ENCODE peak calls at places on chromosomes 7 and 10, in six cellular contexts. Q, O, P, N, D and G are unnamed samples.
A peak's percentile ranks its signal among the peaks of the same experiment; 100 is the strongest.

GRCh38 chr10:7696545-7696944 is 6.6 kb upstream of the ITIH2 start:
- DNase-seq in Q (no peak), O (peak; percentile 51), P (no peak), N (no peak), D (no peak), G (no peak)

GRCh38 chr7:1745576-1746490 is 75.8 kb downstream of the ELFN1 start:
- DNase-seq in Q (no peak), O (no peak), P (no peak), N (no peak), D (no peak), G (no peak)

GRCh38 chr7:46178685-46179084 is 257.6 kb upstream of the IGFBP3 start:
- DNase-seq in Q (peak; percentile 70), O (no peak), P (no peak), N (no peak), D (no peak), G (no peak)

GRCh38 chr10:17062493-17063487 is 66.8 kb downstream of the CUBN start:
- DNase-seq in Q (peak; percentile 97), O (peak; percentile 91), P (peak; percentile 84), N (no peak), D (no peak), G (peak; percentile 95)

GRCh38 chr10:15370741-15371701 is at the start of gene FAM171A1:
- DNase-seq in Q (peak; percentile 47), O (peak; percentile 32), P (no peak), N (peak; percentile 48), D (peak; percentile 18), G (peak; percentile 63)

GRCh38 chr10:104254493-104255243 is at the start of gene GSTO1:
- DNase-seq in Q (peak; percentile 81), O (peak; percentile 63), P (no peak), N (peak; percentile 30), D (no peak), G (peak; percentile 75)

GRCh38 chr10:56633876-56634452 is 272.9 kb upstream of the ZWINT start:
- DNase-seq in Q (no peak), O (no peak), P (no peak), N (peak; percentile 30), D (no peak), G (no peak)

GRCh38 chr7:74289660-74290589 is 718 bp downstream of the CLIP2 start:
- DNase-seq in Q (no peak), O (peak; percentile 46), P (no peak), N (no peak), D (no peak), G (no peak)

GRCh38 chr10:90742189-90742588 is 115.7 kb downstream of the HTR7 start:
- DNase-seq in Q (peak; percentile 78), O (no peak), P (no peak), N (no peak), D (no peak), G (peak; percentile 48)

GRCh38 chr10:131702521-131703356 is 198.1 kb upstream of the PPP2R2D start:
- DNase-seq in Q (no peak), O (no peak), P (no peak), N (no peak), D (no peak), G (no peak)

GRCh38 chr7:115477193-115477651 is 553.3 kb downstream of the TFEC start:
- DNase-seq in Q (no peak), O (no peak), P (no peak), N (no peak), D (no peak), G (peak; percentile 49)

GRCh38 chr7:16398211-16399017 is 22.9 kb downstream of the CRPPA start:
- DNase-seq in Q (peak; percentile 26), O (no peak), P (no peak), N (no peak), D (no peak), G (no peak)

GRCh38 chr10:99748823-99749451 is 16.9 kb downstream of the CUTC start:
- DNase-seq in Q (no peak), O (no peak), P (no peak), N (no peak), D (no peak), G (no peak)

GRCh38 chr7:518630-519428 is 817 bp downstream of the PDGFA start:
- DNase-seq in Q (peak; percentile 84), O (peak; percentile 85), P (no peak), N (peak; percentile 28), D (no peak), G (peak; percentile 83)

GRCh38 chr7:157789094-157789493 is 452.3 kb downstream of the DNAJB6 start:
- DNase-seq in Q (no peak), O (no peak), P (no peak), N (no peak), D (no peak), G (no peak)

GRCh38 chr10:98344589-98345038 is 70.4 kb downstream of the PYROXD2 start:
- DNase-seq in Q (peak; percentile 91), O (no peak), P (no peak), N (no peak), D (no peak), G (peak; percentile 93)